ENCODE peak calls at places on chromosomes 13 and 19, in nine cellular contexts. H is foreskin fibroblast, I is astrocyte of the cerebellum, E is tibial artery, T is colonic mucosa, F is heart right ventricle, N is stomach, J is adipocyte, U is uterus. A is an unnamed sample.

GRCh38 chr19:18649371-18650047 is 12.7 kb downstream of the KLHL26 start:
- DNase-seq in H (peak), I (peak), E (peak), T (peak), F (peak), N (no peak), J (no peak), U (peak), A (peak)

GRCh38 chr19:16025108-16026101 is 50.9 kb upstream of the TPM4 start:
- DNase-seq in H (peak), I (no peak), E (peak), T (no peak), F (no peak), N (peak), J (peak), U (no peak), A (no peak)

GRCh38 chr13:94579063-94579462 is 16.9 kb downstream of the TGDS start:
- DNase-seq in H (no peak), I (no peak), E (no peak), T (no peak), F (no peak), N (no peak), J (no peak), U (no peak), A (no peak)

GRCh38 chr13:21579754-21580316 is 24.1 kb downstream of the MICU2 start:
- DNase-seq in H (no peak), I (no peak), E (no peak), T (no peak), F (no peak), N (no peak), J (no peak), U (no peak), A (no peak)

GRCh38 chr13:84553252-84553651 is 671.0 kb upstream of the SLITRK1 start:
- DNase-seq in H (no peak), I (no peak), E (no peak), T (no peak), F (no peak), N (no peak), J (no peak), U (no peak), A (no peak)

GRCh38 chr13:41568990-41569387 is 111.6 kb downstream of the RGCC start:
- DNase-seq in H (peak), I (peak), E (no peak), T (no peak), F (no peak), N (no peak), J (peak), U (no peak), A (no peak)

GRCh38 chr13:111460548-111461444 is 140.4 kb downstream of the TEX29 start:
- DNase-seq in H (peak), I (peak), E (no peak), T (no peak), F (peak), N (no peak), J (peak), U (no peak), A (no peak)

GRCh38 chr13:80083097-80083429 is 257.9 kb downstream of the SPRY2 start:
- DNase-seq in H (no peak), I (no peak), E (no peak), T (no peak), F (no peak), N (no peak), J (no peak), U (no peak), A (no peak)

GRCh38 chr19:13098291-13099072 is 4.2 kb downstream of the LYL1 start:
- DNase-seq in H (peak), I (no peak), E (no peak), T (peak), F (no peak), N (no peak), J (no peak), U (peak), A (no peak)

GRCh38 chr13:26787961-26788360 is 27.4 kb upstream of the GPR12 start:
- DNase-seq in H (no peak), I (no peak), E (no peak), T (no peak), F (no peak), N (no peak), J (no peak), U (no peak), A (no peak)

GRCh38 chr19:36026091-36026876 is 6.4 kb downstream of the CLIP3 start:
- DNase-seq in H (no peak), I (no peak), E (no peak), T (no peak), F (no peak), N (no peak), J (no peak), U (no peak), A (no peak)

GRCh38 chr13:50170447-50171037 is 155.3 kb downstream of the KCNRG start:
- DNase-seq in H (peak), I (no peak), E (no peak), T (no peak), F (no peak), N (no peak), J (peak), U (no peak), A (no peak)

GRCh38 chr13:66992683-66993082 is 237.5 kb downstream of the PCDH9 start:
- DNase-seq in H (no peak), I (no peak), E (no peak), T (no peak), F (no peak), N (no peak), J (no peak), U (no peak), A (no peak)

GRCh38 chr19:8615813-8616596 is 5.5 kb upstream of the ADAMTS10 start:
- DNase-seq in H (peak), I (no peak), E (peak), T (peak), F (no peak), N (peak), J (peak), U (peak), A (no peak)

GRCh38 chr19:44757057-44757734 is 8.7 kb downstream of the BCL3 start:
- DNase-seq in H (peak), I (no peak), E (peak), T (no peak), F (peak), N (peak), J (no peak), U (peak), A (peak)

GRCh38 chr13:109737606-109738005 is 48.8 kb downstream of the IRS2 start:
- DNase-seq in H (peak), I (no peak), E (no peak), T (no peak), F (no peak), N (no peak), J (peak), U (no peak), A (no peak)

GRCh38 chr19:50826492-50827240 is 3.1 kb upstream of the KLK1 start:
- DNase-seq in H (no peak), I (no peak), E (no peak), T (no peak), F (no peak), N (no peak), J (no peak), U (no peak), A (no peak)
- H3K4me3 ChIP-seq in H (no peak), I (no peak), E (no peak), T (no peak), F (no peak), N (no peak), J (no peak), U (no peak), A (no peak)

GRCh38 chr19:50349277-50350057 is 16.0 kb downstream of the NAPSA start:
- DNase-seq in H (no peak), I (no peak), E (no peak), T (no peak), F (no peak), N (no peak), J (no peak), U (no peak), A (no peak)
- H3K4me3 ChIP-seq in H (no peak), I (no peak), E (no peak), T (no peak), F (no peak), N (no peak), J (no peak), U (no peak), A (no peak)

DNA sequence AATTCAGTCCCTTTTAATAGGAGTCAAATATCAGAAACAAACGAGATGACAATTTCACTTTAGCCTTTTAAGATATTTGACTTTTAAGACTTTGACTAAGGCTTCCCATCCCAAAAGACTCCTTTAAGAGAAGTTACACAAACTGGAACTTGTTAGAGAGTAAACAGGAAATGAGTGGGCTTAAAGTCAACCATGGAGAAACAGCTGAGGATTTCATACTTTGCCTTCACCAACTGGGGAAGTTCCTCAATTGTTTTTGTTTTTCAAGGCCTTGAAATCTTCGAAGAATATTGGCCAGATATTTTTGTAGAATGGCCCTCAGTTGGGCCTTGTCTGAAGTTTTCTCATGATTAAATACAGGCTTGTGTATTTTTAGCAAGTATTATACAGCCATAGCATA is 227.3 kb downstream of the POU4F1 start:
- DNase-seq in H (no peak), I (no peak), E (no peak), T (no peak), F (no peak), N (no peak), J (no peak), U (no peak), A (no peak)
- H3K4me3 ChIP-seq in H (no peak), I (no peak), E (no peak), T (no peak), F (no peak), N (no peak), J (no peak), U (no peak), A (no peak)

GRCh38 chr19:51065221-51065960 is 499 bp upstream of the KLK13 start:
- DNase-seq in H (no peak), I (no peak), E (no peak), T (no peak), F (no peak), N (peak), J (no peak), U (no peak), A (no peak)
- H3K4me3 ChIP-seq in H (no peak), I (no peak), E (no peak), T (no peak), F (peak), N (peak), J (no peak), U (no peak), A (no peak)

DNA sequence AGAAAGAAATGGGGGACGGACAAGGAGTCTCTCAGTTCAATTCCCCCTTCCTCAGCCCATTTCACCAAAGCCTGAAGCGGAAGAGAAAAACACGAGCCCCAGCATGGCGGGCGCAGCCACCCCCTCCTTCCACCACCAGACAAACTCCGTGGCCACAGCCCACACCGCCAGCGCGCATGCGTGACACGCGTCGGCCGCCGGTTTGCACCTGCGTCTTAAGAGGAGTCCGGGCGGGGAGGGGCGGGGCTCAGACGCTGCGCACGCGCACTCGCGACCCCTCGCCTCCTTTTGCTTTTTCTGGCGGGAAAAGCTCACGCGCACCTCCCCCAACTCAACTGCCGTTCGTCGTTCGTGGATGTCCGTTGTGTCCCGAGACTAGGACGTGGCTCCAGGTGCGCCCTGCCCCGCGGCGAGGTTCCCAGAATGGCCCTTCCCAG is at the start of gene KASH5:
- DNase-seq in H (peak), I (no peak), E (peak), T (peak), F (peak), N (peak), J (no peak), U (peak), A (peak)
- H3K4me3 ChIP-seq in H (no peak), I (no peak), E (peak), T (peak), F (peak), N (peak), J (no peak), U (no peak), A (peak)

DNA sequence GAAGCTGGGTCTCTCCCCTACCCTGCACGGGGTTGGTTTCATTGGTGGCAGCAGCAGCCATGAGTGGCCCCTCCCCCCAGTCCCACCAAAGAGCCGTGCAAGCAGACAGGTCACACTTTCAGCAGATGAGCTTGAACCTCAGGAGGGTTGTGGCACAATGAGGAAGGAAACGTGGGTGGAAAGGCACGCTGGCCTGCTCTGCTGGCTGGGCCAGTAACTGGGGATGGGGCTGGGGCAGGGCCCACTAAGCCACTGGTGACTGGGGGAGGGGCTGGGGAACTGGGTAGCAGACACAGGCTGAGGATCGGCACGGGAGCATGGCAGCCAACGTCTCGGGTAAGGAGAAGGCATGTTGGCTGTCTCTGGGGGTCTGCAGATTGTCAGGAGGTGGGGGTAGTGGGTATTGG is at the start of gene P2RY11:
- DNase-seq in H (no peak), I (no peak), E (no peak), T (no peak), F (no peak), N (no peak), J (no peak), U (no peak), A (no peak)
- H3K4me3 ChIP-seq in H (no peak), I (no peak), E (no peak), T (no peak), F (peak), N (no peak), J (no peak), U (no peak), A (no peak)

DNA sequence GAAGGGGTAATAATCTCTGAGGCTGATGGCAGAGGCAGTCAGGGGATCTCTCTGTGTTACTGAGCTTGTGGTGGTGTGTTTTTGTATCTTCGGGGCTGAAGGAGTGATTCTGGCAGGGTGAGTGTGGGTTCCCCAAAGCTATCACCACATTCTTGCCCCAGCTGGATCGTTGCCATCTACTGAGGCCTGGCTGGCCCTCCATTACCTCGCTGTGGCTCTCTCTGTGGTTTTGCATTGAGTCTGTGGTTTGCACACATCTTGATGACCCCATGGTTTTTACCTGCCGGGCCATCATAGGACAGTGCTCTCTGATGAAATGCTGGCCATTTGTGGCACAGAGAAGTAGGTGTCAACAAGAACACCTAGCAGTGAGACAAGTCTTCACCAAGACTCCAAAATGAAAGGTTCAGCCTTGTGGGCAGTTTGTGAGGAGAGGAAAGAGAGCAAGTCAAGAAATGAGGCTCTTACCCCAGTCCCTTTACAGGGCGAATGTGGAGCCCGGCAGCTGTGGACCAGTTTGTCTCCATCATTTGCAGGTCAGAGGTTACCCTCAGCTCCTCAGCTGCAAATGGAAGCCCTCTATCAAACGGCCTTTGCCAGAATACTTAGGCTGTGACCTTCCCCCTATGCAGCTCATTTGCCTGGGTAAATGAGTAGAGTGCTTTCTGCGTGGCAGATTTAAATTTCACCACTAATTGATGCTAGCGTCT is 69.0 kb upstream of the NPAS1 start:
- DNase-seq in H (no peak), I (no peak), E (no peak), T (no peak), F (no peak), N (no peak), J (no peak), U (no peak), A (no peak)
- H3K4me3 ChIP-seq in H (no peak), I (no peak), E (no peak), T (no peak), F (no peak), N (no peak), J (no peak), U (no peak), A (no peak)

GRCh38 chr19:14383898-14384669 is 2.8 kb downstream of the ADGRE5 start:
- DNase-seq in H (peak), I (no peak), E (peak), T (peak), F (no peak), N (no peak), J (peak), U (peak), A (peak)
- H3K4me3 ChIP-seq in H (peak), I (no peak), E (peak), T (peak), F (peak), N (peak), J (peak), U (peak), A (peak)

GRCh38 chr19:22616659-22617058 is 17.5 kb upstream of the ZNF492 start:
- DNase-seq in H (no peak), I (no peak), E (no peak), T (no peak), F (no peak), N (no peak), J (no peak), U (no peak), A (no peak)
- H3K4me3 ChIP-seq in H (no peak), I (no peak), E (no peak), T (no peak), F (no peak), N (no peak), J (no peak), U (no peak), A (no peak)

GRCh38 chr13:48533986-48534600 is 1.2 kb upstream of the RCBTB2 start:
- DNase-seq in H (no peak), I (no peak), E (no peak), T (no peak), F (no peak), N (no peak), J (no peak), U (no peak), A (no peak)
- H3K4me3 ChIP-seq in H (no peak), I (no peak), E (no peak), T (no peak), F (peak), N (no peak), J (no peak), U (no peak), A (no peak)

A was measured in gastrocnemius medialis.